ENCODE peak calls at places on chromosomes 2 and 18, in four cellular contexts. A is HEK293T, Y is A549, J is memory B cell. X is an unnamed sample.

GRCh38 chr2:234905547-234906260 is 46.1 kb upstream of the SH3BP4 start:
- DNase-seq in A (no peak), Y (no peak), J (no peak), X (no peak)

GRCh38 chr2:120323214-120323613 is 22.7 kb upstream of the INHBB start:
- DNase-seq in A (no peak), Y (no peak), J (no peak), X (peak; percentile 80)

GRCh38 chr2:17580319-17580715 is 39.8 kb downstream of the VSNL1 start:
- DNase-seq in A (no peak), Y (no peak), J (no peak), X (no peak)

GRCh38 chr18:59613903-59614302 is 83.3 kb downstream of the CCBE1 start:
- DNase-seq in A (no peak), Y (no peak), J (no peak), X (no peak)

GRCh38 chr2:10495311-10495987 is 47.3 kb upstream of the ODC1 start:
- DNase-seq in A (no peak), Y (no peak), J (no peak), X (no peak)

GRCh38 chr2:190216829-190217228 is 102.8 kb downstream of the HIBCH start:
- DNase-seq in A (peak; percentile 16), Y (peak; percentile 10), J (no peak), X (no peak)

GRCh38 chr2:158187908-158188307 is 86.2 kb downstream of the UPP2 start:
- DNase-seq in A (no peak), Y (no peak), J (no peak), X (no peak)

GRCh38 chr18:42548493-42548892 is 567.0 kb downstream of the RIT2 start:
- DNase-seq in A (no peak), Y (no peak), J (no peak), X (no peak)

GRCh38 chr2:190881074-190881479 is 456 bp downstream of the GLS start:
- DNase-seq in A (no peak), Y (no peak), J (no peak), X (no peak)

X was measured in ascending aorta.